ENCODE peak calls at places on chromosome 3, in six cellular contexts. D, P, L, U, G and J are unnamed samples. For H3K4me1, the result is how much of the 10 kb centered on the place peaks cover.

GRCh38 chr3:111081008-111081545 is 9.5 kb downstream of the NECTIN3 start:
- DNase-seq in P (no peak), L (no peak), G (no peak), U (no peak), D (no peak), J (no peak)

GRCh38 chr3:26613999-26614398 is 8.6 kb upstream of the LRRC3B start:
- DNase-seq in D (no peak), P (no peak), G (no peak), L (no peak), U (no peak), J (no peak)

GRCh38 chr3:40476478-40477470 is at the start of gene ZNF619:
- DNase-seq in G (peak), L (peak), D (peak), P (peak), U (peak), J (peak)

GRCh38 chr3:127967296-127967695 is 52.3 kb downstream of the KBTBD12 start:
- DNase-seq in P (no peak), G (no peak), D (no peak), L (no peak), U (no peak), J (no peak)

GRCh38 chr3:61199843-61200242 is 51.4 kb downstream of the FHIT start:
- DNase-seq in U (no peak), L (no peak), D (no peak), G (no peak), P (no peak), J (no peak)

GRCh38 chr3:46833346-46834300 is 29.6 kb downstream of the MYL3 start:
- DNase-seq in G (no peak), D (no peak), U (no peak), P (no peak), L (no peak), J (no peak)

GRCh38 chr3:31495971-31496370 is 36.8 kb upstream of the STT3B start:
- DNase-seq in U (no peak), D (no peak), P (no peak), L (no peak), G (no peak), J (no peak)

GRCh38 chr3:48492461-48493202 is 11.3 kb downstream of the SHISA5 start:
- DNase-seq in U (no peak), P (no peak), D (no peak), L (no peak), G (no peak), J (no peak)

GRCh38 chr3:49720383-49721164 is 1.1 kb upstream of the AMIGO3 start:
- DNase-seq in G (no peak), L (no peak), U (peak), D (no peak), P (no peak), J (peak)

GRCh38 chr3:34832865-34833508 is 806.3 kb upstream of the ARPP21 start:
- DNase-seq in P (no peak), L (no peak), G (no peak), U (no peak), D (no peak), J (no peak)

GRCh38 chr3:4735243-4735642 is 242.1 kb downstream of the ITPR1 start:
- DNase-seq in D (no peak), L (no peak), G (no peak), U (no peak), P (no peak), J (no peak)

GRCh38 chr3:71689305-71689704 is 35.9 kb downstream of the EIF4E3 start:
- DNase-seq in G (no peak), L (no peak), D (no peak), P (no peak), U (no peak), J (no peak)

DNA sequence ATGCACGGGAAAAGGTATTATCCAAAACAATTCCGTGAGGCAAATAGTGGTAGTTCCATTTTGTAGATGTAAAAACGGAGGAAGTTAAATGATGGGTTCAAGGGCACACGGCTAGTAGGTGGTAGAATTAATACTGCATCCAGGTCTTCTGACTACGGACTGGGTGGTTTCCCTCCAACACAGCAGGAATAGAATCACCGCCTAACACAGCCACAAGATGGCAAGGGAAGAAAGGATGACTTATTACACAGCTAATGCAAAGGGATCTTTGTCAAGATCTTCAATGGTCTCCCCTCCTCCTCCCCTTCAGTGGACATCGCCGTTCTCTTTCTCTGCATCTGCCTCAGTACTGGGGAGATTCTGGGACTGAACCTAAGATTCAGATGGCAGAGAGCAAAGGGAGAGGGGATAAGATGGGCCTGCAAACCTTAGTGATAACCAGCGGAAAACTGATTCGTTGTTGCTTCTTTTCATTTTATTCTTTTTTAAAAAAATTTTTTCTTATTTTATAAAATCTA is 574 bp upstream of the TOPBP1 start:
- DNase-seq in U (no peak), P (no peak), L (no peak), G (no peak), D (no peak), J (no peak)
- TF ChIP-seq CTCF in U (no peak), P (peak), L (no peak), G (no peak), D (peak), J (no peak)

DNA sequence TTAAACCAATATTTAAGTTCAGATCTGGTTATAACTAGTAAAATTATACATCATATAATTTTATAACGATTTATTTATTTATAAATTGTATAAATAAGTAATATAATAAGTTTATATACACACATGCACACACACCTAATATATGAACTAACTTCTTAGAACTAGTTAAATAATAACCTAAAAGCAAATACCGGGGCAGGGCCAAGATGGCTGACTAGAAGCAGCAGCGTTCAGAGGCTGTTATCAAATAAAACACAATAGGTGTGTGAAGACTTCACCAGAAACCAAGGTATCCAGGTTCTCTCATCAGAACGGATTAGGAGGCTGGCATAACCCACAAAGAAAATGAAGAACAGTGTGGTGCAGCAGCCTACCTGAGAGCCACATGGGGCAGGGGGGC is 653.6 kb upstream of the CBLB start:
- DNase-seq in G (no peak), D (no peak), P (no peak), L (no peak), U (no peak), J (no peak)
- H3K4me1 ChIP-seq in G (under half), D (under half), P (under half), L (under half), U (under half), J (under half)

GRCh38 chr3:52931889-52932288 is 34.5 kb upstream of the STIMATE start:
- DNase-seq in L (no peak), U (no peak), P (no peak), D (no peak), G (no peak), J (no peak)
- TF ChIP-seq CTCF in L (no peak), U (no peak), P (no peak), D (no peak), G (no peak), J (no peak)

GRCh38 chr3:149400645-149401044 is 23.2 kb upstream of the TM4SF1 start:
- DNase-seq in U (no peak), P (no peak), L (no peak), D (no peak), G (no peak), J (no peak)
- H3K4me1 ChIP-seq in U (under half), P (under half), L (under half), D (under half), G (under half), J (under half)

DNA sequence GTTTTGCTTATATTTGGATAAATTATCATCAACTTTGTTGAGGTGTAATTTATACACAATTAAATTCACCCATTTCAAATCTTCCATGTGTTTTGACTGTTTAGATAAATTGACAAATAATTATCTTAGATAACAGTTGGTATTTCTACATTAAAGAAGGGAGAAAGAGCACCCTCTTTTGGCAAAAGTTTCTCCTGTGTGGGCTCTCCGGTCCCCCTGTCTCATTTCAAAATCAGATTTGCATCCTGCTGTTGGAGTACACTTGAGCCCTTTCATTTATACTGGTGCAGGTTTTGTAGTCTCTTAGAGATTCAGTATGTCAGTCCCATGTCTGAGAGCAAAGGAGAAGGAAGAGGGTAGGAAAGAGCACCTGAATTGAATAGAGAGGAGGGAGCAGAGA is 49.4 kb downstream of the NKIRAS1 start:
- DNase-seq in G (no peak), P (no peak), U (no peak), D (no peak), L (no peak), J (no peak)
- TF ChIP-seq CTCF in G (no peak), P (no peak), U (no peak), D (no peak), L (no peak), J (no peak)

GRCh38 chr3:14383753-14384152 is 18.7 kb upstream of the SLC6A6 start:
- DNase-seq in L (no peak), U (no peak), P (no peak), G (no peak), D (no peak), J (no peak)
- H3K4me1 ChIP-seq in L (under half), U (under half), P (under half), G (under half), D (under half), J (under half)